ENCODE peak calls at places on chromosomes 11 and 22, in six cellular contexts. One of them, this sample, is unnamed.

GRCh38 chr22:37690901-37691504 is 4.9 kb downstream of the NOL12 start:
- DNase-seq in prostate gland: peak
- DNase-seq in stimulated activated CD8-positive, alpha-beta memory T cell treated with anti-CD3 and anti-CD28 coated beads, Interleukin-15, amount 100 ng/mL, for 48 hours: no peak
- DNase-seq in activated T-cell treated with anti-CD3 and anti-CD28 coated beads, Interleukin-2, amount 50 U/mL, for 48 hours: no peak
- DNase-seq in activated CD4-positive, alpha-beta T cell treated with anti-CD3 and anti-CD28 coated beads, Interleukin-2, amount 10 ng/mL, durations not matched to agents 7 days and 5 days: no peak
- DNase-seq in stimulated activated CD4-positive, alpha-beta T cell treated with anti-CD3 and anti-CD28 coated beads, TNF-alpha, amount 100 ng/mL, for 24 hours: no peak
- DNase-seq in this sample: no peak

GRCh38 chr11:133163463-133164419 is 368.6 kb downstream of the OPCML start:
- DNase-seq in stimulated activated CD8-positive, alpha-beta memory T cell treated with anti-CD3 and anti-CD28 coated beads, Interleukin-15, amount 100 ng/mL, for 48 hours: no peak
- DNase-seq in activated T-cell treated with anti-CD3 and anti-CD28 coated beads, Interleukin-2, amount 50 U/mL, for 48 hours: no peak
- DNase-seq in activated CD4-positive, alpha-beta T cell treated with anti-CD3 and anti-CD28 coated beads, Interleukin-2, amount 10 ng/mL, durations not matched to agents 7 days and 5 days: peak
- DNase-seq in stimulated activated CD4-positive, alpha-beta T cell treated with anti-CD3 and anti-CD28 coated beads, TNF-alpha, amount 100 ng/mL, for 24 hours: no peak
- DNase-seq in prostate gland: peak
- DNase-seq in this sample: no peak

GRCh38 chr11:33125025-33125424 is 36.3 kb downstream of the CSTF3 start:
- DNase-seq in stimulated activated CD4-positive, alpha-beta T cell treated with anti-CD3 and anti-CD28 coated beads, TNF-alpha, amount 100 ng/mL, for 24 hours: no peak
- DNase-seq in stimulated activated CD8-positive, alpha-beta memory T cell treated with anti-CD3 and anti-CD28 coated beads, Interleukin-15, amount 100 ng/mL, for 48 hours: no peak
- DNase-seq in prostate gland: no peak
- DNase-seq in activated CD4-positive, alpha-beta T cell treated with anti-CD3 and anti-CD28 coated beads, Interleukin-2, amount 10 ng/mL, durations not matched to agents 7 days and 5 days: no peak
- DNase-seq in activated T-cell treated with anti-CD3 and anti-CD28 coated beads, Interleukin-2, amount 50 U/mL, for 48 hours: no peak
- DNase-seq in this sample: no peak

GRCh38 chr22:37804886-37805857 is 2.6 kb upstream of the GCAT start:
- DNase-seq in stimulated activated CD4-positive, alpha-beta T cell treated with anti-CD3 and anti-CD28 coated beads, TNF-alpha, amount 100 ng/mL, for 24 hours: peak
- DNase-seq in prostate gland: peak
- DNase-seq in activated CD4-positive, alpha-beta T cell treated with anti-CD3 and anti-CD28 coated beads, Interleukin-2, amount 10 ng/mL, durations not matched to agents 7 days and 5 days: peak
- DNase-seq in activated T-cell treated with anti-CD3 and anti-CD28 coated beads, Interleukin-2, amount 50 U/mL, for 48 hours: peak
- DNase-seq in stimulated activated CD8-positive, alpha-beta memory T cell treated with anti-CD3 and anti-CD28 coated beads, Interleukin-15, amount 100 ng/mL, for 48 hours: peak
- DNase-seq in this sample: peak

GRCh38 chr11:110479445-110480101 is 49.8 kb downstream of the FDX1 start:
- DNase-seq in prostate gland: no peak
- DNase-seq in activated T-cell treated with anti-CD3 and anti-CD28 coated beads, Interleukin-2, amount 50 U/mL, for 48 hours: no peak
- DNase-seq in activated CD4-positive, alpha-beta T cell treated with anti-CD3 and anti-CD28 coated beads, Interleukin-2, amount 10 ng/mL, durations not matched to agents 7 days and 5 days: no peak
- DNase-seq in stimulated activated CD4-positive, alpha-beta T cell treated with anti-CD3 and anti-CD28 coated beads, TNF-alpha, amount 100 ng/mL, for 24 hours: no peak
- DNase-seq in stimulated activated CD8-positive, alpha-beta memory T cell treated with anti-CD3 and anti-CD28 coated beads, Interleukin-15, amount 100 ng/mL, for 48 hours: no peak
- DNase-seq in this sample: no peak

GRCh38 chr11:36054628-36055027 is 110.8 kb downstream of the LDLRAD3 start:
- DNase-seq in stimulated activated CD4-positive, alpha-beta T cell treated with anti-CD3 and anti-CD28 coated beads, TNF-alpha, amount 100 ng/mL, for 24 hours: no peak
- DNase-seq in prostate gland: no peak
- DNase-seq in stimulated activated CD8-positive, alpha-beta memory T cell treated with anti-CD3 and anti-CD28 coated beads, Interleukin-15, amount 100 ng/mL, for 48 hours: no peak
- DNase-seq in activated T-cell treated with anti-CD3 and anti-CD28 coated beads, Interleukin-2, amount 50 U/mL, for 48 hours: no peak
- DNase-seq in activated CD4-positive, alpha-beta T cell treated with anti-CD3 and anti-CD28 coated beads, Interleukin-2, amount 10 ng/mL, durations not matched to agents 7 days and 5 days: no peak
- DNase-seq in this sample: no peak

GRCh38 chr22:44550666-44551491 is 52.8 kb upstream of the RTL6 start:
- DNase-seq in prostate gland: peak
- DNase-seq in activated CD4-positive, alpha-beta T cell treated with anti-CD3 and anti-CD28 coated beads, Interleukin-2, amount 10 ng/mL, durations not matched to agents 7 days and 5 days: no peak
- DNase-seq in stimulated activated CD8-positive, alpha-beta memory T cell treated with anti-CD3 and anti-CD28 coated beads, Interleukin-15, amount 100 ng/mL, for 48 hours: peak
- DNase-seq in activated T-cell treated with anti-CD3 and anti-CD28 coated beads, Interleukin-2, amount 50 U/mL, for 48 hours: no peak
- DNase-seq in stimulated activated CD4-positive, alpha-beta T cell treated with anti-CD3 and anti-CD28 coated beads, TNF-alpha, amount 100 ng/mL, for 24 hours: peak
- DNase-seq in this sample: no peak

GRCh38 chr11:130115218-130115617 is 44.4 kb upstream of the ST14 start:
- DNase-seq in prostate gland: no peak
- DNase-seq in activated CD4-positive, alpha-beta T cell treated with anti-CD3 and anti-CD28 coated beads, Interleukin-2, amount 10 ng/mL, durations not matched to agents 7 days and 5 days: no peak
- DNase-seq in activated T-cell treated with anti-CD3 and anti-CD28 coated beads, Interleukin-2, amount 50 U/mL, for 48 hours: no peak
- DNase-seq in stimulated activated CD4-positive, alpha-beta T cell treated with anti-CD3 and anti-CD28 coated beads, TNF-alpha, amount 100 ng/mL, for 24 hours: no peak
- DNase-seq in stimulated activated CD8-positive, alpha-beta memory T cell treated with anti-CD3 and anti-CD28 coated beads, Interleukin-15, amount 100 ng/mL, for 48 hours: no peak
- DNase-seq in this sample: no peak

GRCh38 chr22:42770448-42770726 is 49.7 kb upstream of the A4GALT start:
- DNase-seq in stimulated activated CD4-positive, alpha-beta T cell treated with anti-CD3 and anti-CD28 coated beads, TNF-alpha, amount 100 ng/mL, for 24 hours: no peak
- DNase-seq in stimulated activated CD8-positive, alpha-beta memory T cell treated with anti-CD3 and anti-CD28 coated beads, Interleukin-15, amount 100 ng/mL, for 48 hours: no peak
- DNase-seq in activated T-cell treated with anti-CD3 and anti-CD28 coated beads, Interleukin-2, amount 50 U/mL, for 48 hours: no peak
- DNase-seq in prostate gland: no peak
- DNase-seq in activated CD4-positive, alpha-beta T cell treated with anti-CD3 and anti-CD28 coated beads, Interleukin-2, amount 10 ng/mL, durations not matched to agents 7 days and 5 days: no peak
- DNase-seq in this sample: no peak

GRCh38 chr11:96481204-96481603 is 91.4 kb downstream of the JRKL start:
- DNase-seq in activated T-cell treated with anti-CD3 and anti-CD28 coated beads, Interleukin-2, amount 50 U/mL, for 48 hours: no peak
- DNase-seq in activated CD4-positive, alpha-beta T cell treated with anti-CD3 and anti-CD28 coated beads, Interleukin-2, amount 10 ng/mL, durations not matched to agents 7 days and 5 days: no peak
- DNase-seq in prostate gland: no peak
- DNase-seq in stimulated activated CD4-positive, alpha-beta T cell treated with anti-CD3 and anti-CD28 coated beads, TNF-alpha, amount 100 ng/mL, for 24 hours: no peak
- DNase-seq in stimulated activated CD8-positive, alpha-beta memory T cell treated with anti-CD3 and anti-CD28 coated beads, Interleukin-15, amount 100 ng/mL, for 48 hours: no peak
- DNase-seq in this sample: no peak

GRCh38 chr11:75867778-75868374 is 52.9 kb downstream of the UVRAG start:
- DNase-seq in activated T-cell treated with anti-CD3 and anti-CD28 coated beads, Interleukin-2, amount 50 U/mL, for 48 hours: no peak
- DNase-seq in stimulated activated CD4-positive, alpha-beta T cell treated with anti-CD3 and anti-CD28 coated beads, TNF-alpha, amount 100 ng/mL, for 24 hours: no peak
- DNase-seq in prostate gland: peak
- DNase-seq in stimulated activated CD8-positive, alpha-beta memory T cell treated with anti-CD3 and anti-CD28 coated beads, Interleukin-15, amount 100 ng/mL, for 48 hours: no peak
- DNase-seq in activated CD4-positive, alpha-beta T cell treated with anti-CD3 and anti-CD28 coated beads, Interleukin-2, amount 10 ng/mL, durations not matched to agents 7 days and 5 days: peak
- DNase-seq in this sample: peak

GRCh38 chr22:49497266-49497665 is 330.4 kb downstream of the BRD1 start:
- DNase-seq in stimulated activated CD4-positive, alpha-beta T cell treated with anti-CD3 and anti-CD28 coated beads, TNF-alpha, amount 100 ng/mL, for 24 hours: no peak
- DNase-seq in activated T-cell treated with anti-CD3 and anti-CD28 coated beads, Interleukin-2, amount 50 U/mL, for 48 hours: no peak
- DNase-seq in stimulated activated CD8-positive, alpha-beta memory T cell treated with anti-CD3 and anti-CD28 coated beads, Interleukin-15, amount 100 ng/mL, for 48 hours: no peak
- DNase-seq in activated CD4-positive, alpha-beta T cell treated with anti-CD3 and anti-CD28 coated beads, Interleukin-2, amount 10 ng/mL, durations not matched to agents 7 days and 5 days: no peak
- DNase-seq in prostate gland: no peak
- DNase-seq in this sample: no peak

GRCh38 chr11:47132981-47133380 is 43.7 kb downstream of the ARFGAP2 start:
- DNase-seq in prostate gland: no peak
- DNase-seq in activated T-cell treated with anti-CD3 and anti-CD28 coated beads, Interleukin-2, amount 50 U/mL, for 48 hours: no peak
- DNase-seq in activated CD4-positive, alpha-beta T cell treated with anti-CD3 and anti-CD28 coated beads, Interleukin-2, amount 10 ng/mL, durations not matched to agents 7 days and 5 days: no peak
- DNase-seq in stimulated activated CD8-positive, alpha-beta memory T cell treated with anti-CD3 and anti-CD28 coated beads, Interleukin-15, amount 100 ng/mL, for 48 hours: no peak
- DNase-seq in stimulated activated CD4-positive, alpha-beta T cell treated with anti-CD3 and anti-CD28 coated beads, TNF-alpha, amount 100 ng/mL, for 24 hours: no peak
- DNase-seq in this sample: no peak

GRCh38 chr11:74710291-74710938 is 20.8 kb downstream of the CHRDL2 start:
- DNase-seq in activated CD4-positive, alpha-beta T cell treated with anti-CD3 and anti-CD28 coated beads, Interleukin-2, amount 10 ng/mL, durations not matched to agents 7 days and 5 days: no peak
- DNase-seq in stimulated activated CD4-positive, alpha-beta T cell treated with anti-CD3 and anti-CD28 coated beads, TNF-alpha, amount 100 ng/mL, for 24 hours: no peak
- DNase-seq in activated T-cell treated with anti-CD3 and anti-CD28 coated beads, Interleukin-2, amount 50 U/mL, for 48 hours: no peak
- DNase-seq in prostate gland: no peak
- DNase-seq in stimulated activated CD8-positive, alpha-beta memory T cell treated with anti-CD3 and anti-CD28 coated beads, Interleukin-15, amount 100 ng/mL, for 48 hours: no peak
- DNase-seq in this sample: no peak

GRCh38 chr11:111798279-111798678 is 32.1 kb upstream of the PPP2R1B start:
- DNase-seq in prostate gland: no peak
- DNase-seq in activated CD4-positive, alpha-beta T cell treated with anti-CD3 and anti-CD28 coated beads, Interleukin-2, amount 10 ng/mL, durations not matched to agents 7 days and 5 days: no peak
- DNase-seq in activated T-cell treated with anti-CD3 and anti-CD28 coated beads, Interleukin-2, amount 50 U/mL, for 48 hours: no peak
- DNase-seq in stimulated activated CD8-positive, alpha-beta memory T cell treated with anti-CD3 and anti-CD28 coated beads, Interleukin-15, amount 100 ng/mL, for 48 hours: no peak
- DNase-seq in stimulated activated CD4-positive, alpha-beta T cell treated with anti-CD3 and anti-CD28 coated beads, TNF-alpha, amount 100 ng/mL, for 24 hours: no peak
- DNase-seq in this sample: no peak

GRCh38 chr22:49470741-49471134 is 356.9 kb downstream of the BRD1 start:
- DNase-seq in prostate gland: no peak
- DNase-seq in stimulated activated CD8-positive, alpha-beta memory T cell treated with anti-CD3 and anti-CD28 coated beads, Interleukin-15, amount 100 ng/mL, for 48 hours: no peak
- DNase-seq in activated T-cell treated with anti-CD3 and anti-CD28 coated beads, Interleukin-2, amount 50 U/mL, for 48 hours: no peak
- DNase-seq in activated CD4-positive, alpha-beta T cell treated with anti-CD3 and anti-CD28 coated beads, Interleukin-2, amount 10 ng/mL, durations not matched to agents 7 days and 5 days: no peak
- DNase-seq in stimulated activated CD4-positive, alpha-beta T cell treated with anti-CD3 and anti-CD28 coated beads, TNF-alpha, amount 100 ng/mL, for 24 hours: no peak
- DNase-seq in this sample: no peak

GRCh38 chr11:71446942-71447688 is 1.1 kb downstream of the DHCR7 start:
- DNase-seq in stimulated activated CD4-positive, alpha-beta T cell treated with anti-CD3 and anti-CD28 coated beads, TNF-alpha, amount 100 ng/mL, for 24 hours: no peak
- DNase-seq in activated CD4-positive, alpha-beta T cell treated with anti-CD3 and anti-CD28 coated beads, Interleukin-2, amount 10 ng/mL, durations not matched to agents 7 days and 5 days: no peak
- DNase-seq in stimulated activated CD8-positive, alpha-beta memory T cell treated with anti-CD3 and anti-CD28 coated beads, Interleukin-15, amount 100 ng/mL, for 48 hours: no peak
- DNase-seq in activated T-cell treated with anti-CD3 and anti-CD28 coated beads, Interleukin-2, amount 50 U/mL, for 48 hours: no peak
- DNase-seq in prostate gland: peak
- DNase-seq in this sample: no peak

GRCh38 chr22:25137577-25138525 is 61.8 kb upstream of the CRYBB3 start:
- DNase-seq in prostate gland: peak
- DNase-seq in stimulated activated CD8-positive, alpha-beta memory T cell treated with anti-CD3 and anti-CD28 coated beads, Interleukin-15, amount 100 ng/mL, for 48 hours: no peak
- DNase-seq in stimulated activated CD4-positive, alpha-beta T cell treated with anti-CD3 and anti-CD28 coated beads, TNF-alpha, amount 100 ng/mL, for 24 hours: no peak
- DNase-seq in activated T-cell treated with anti-CD3 and anti-CD28 coated beads, Interleukin-2, amount 50 U/mL, for 48 hours: no peak
- DNase-seq in activated CD4-positive, alpha-beta T cell treated with anti-CD3 and anti-CD28 coated beads, Interleukin-2, amount 10 ng/mL, durations not matched to agents 7 days and 5 days: no peak
- DNase-seq in this sample: no peak

GRCh38 chr11:19929655-19930054 is 217.0 kb downstream of the NAV2 start:
- DNase-seq in stimulated activated CD8-positive, alpha-beta memory T cell treated with anti-CD3 and anti-CD28 coated beads, Interleukin-15, amount 100 ng/mL, for 48 hours: no peak
- DNase-seq in prostate gland: no peak
- DNase-seq in stimulated activated CD4-positive, alpha-beta T cell treated with anti-CD3 and anti-CD28 coated beads, TNF-alpha, amount 100 ng/mL, for 24 hours: no peak
- DNase-seq in activated T-cell treated with anti-CD3 and anti-CD28 coated beads, Interleukin-2, amount 50 U/mL, for 48 hours: no peak
- DNase-seq in activated CD4-positive, alpha-beta T cell treated with anti-CD3 and anti-CD28 coated beads, Interleukin-2, amount 10 ng/mL, durations not matched to agents 7 days and 5 days: no peak
- DNase-seq in this sample: no peak

GRCh38 chr11:70637949-70638598 is 239.7 kb downstream of the CTTN start:
- DNase-seq in stimulated activated CD8-positive, alpha-beta memory T cell treated with anti-CD3 and anti-CD28 coated beads, Interleukin-15, amount 100 ng/mL, for 48 hours: no peak
- DNase-seq in prostate gland: no peak
- DNase-seq in activated CD4-positive, alpha-beta T cell treated with anti-CD3 and anti-CD28 coated beads, Interleukin-2, amount 10 ng/mL, durations not matched to agents 7 days and 5 days: no peak
- DNase-seq in stimulated activated CD4-positive, alpha-beta T cell treated with anti-CD3 and anti-CD28 coated beads, TNF-alpha, amount 100 ng/mL, for 24 hours: no peak
- DNase-seq in activated T-cell treated with anti-CD3 and anti-CD28 coated beads, Interleukin-2, amount 50 U/mL, for 48 hours: no peak
- DNase-seq in this sample: no peak

GRCh38 chr11:119377961-119378667 is 3.4 kb downstream of the USP2 start:
- DNase-seq in prostate gland: no peak
- DNase-seq in activated T-cell treated with anti-CD3 and anti-CD28 coated beads, Interleukin-2, amount 50 U/mL, for 48 hours: no peak
- DNase-seq in activated CD4-positive, alpha-beta T cell treated with anti-CD3 and anti-CD28 coated beads, Interleukin-2, amount 10 ng/mL, durations not matched to agents 7 days and 5 days: no peak
- DNase-seq in stimulated activated CD4-positive, alpha-beta T cell treated with anti-CD3 and anti-CD28 coated beads, TNF-alpha, amount 100 ng/mL, for 24 hours: no peak
- DNase-seq in stimulated activated CD8-positive, alpha-beta memory T cell treated with anti-CD3 and anti-CD28 coated beads, Interleukin-15, amount 100 ng/mL, for 48 hours: no peak
- DNase-seq in this sample: no peak

GRCh38 chr11:112277029-112277428 is 16.4 kb upstream of the PLET1 start:
- DNase-seq in activated CD4-positive, alpha-beta T cell treated with anti-CD3 and anti-CD28 coated beads, Interleukin-2, amount 10 ng/mL, durations not matched to agents 7 days and 5 days: no peak
- DNase-seq in prostate gland: no peak
- DNase-seq in stimulated activated CD4-positive, alpha-beta T cell treated with anti-CD3 and anti-CD28 coated beads, TNF-alpha, amount 100 ng/mL, for 24 hours: no peak
- DNase-seq in stimulated activated CD8-positive, alpha-beta memory T cell treated with anti-CD3 and anti-CD28 coated beads, Interleukin-15, amount 100 ng/mL, for 48 hours: no peak
- DNase-seq in activated T-cell treated with anti-CD3 and anti-CD28 coated beads, Interleukin-2, amount 50 U/mL, for 48 hours: no peak
- DNase-seq in this sample: no peak

GRCh38 chr11:95512177-95512576 is 277.4 kb downstream of the FAM76B start:
- DNase-seq in stimulated activated CD8-positive, alpha-beta memory T cell treated with anti-CD3 and anti-CD28 coated beads, Interleukin-15, amount 100 ng/mL, for 48 hours: no peak
- DNase-seq in activated T-cell treated with anti-CD3 and anti-CD28 coated beads, Interleukin-2, amount 50 U/mL, for 48 hours: no peak
- DNase-seq in stimulated activated CD4-positive, alpha-beta T cell treated with anti-CD3 and anti-CD28 coated beads, TNF-alpha, amount 100 ng/mL, for 24 hours: no peak
- DNase-seq in activated CD4-positive, alpha-beta T cell treated with anti-CD3 and anti-CD28 coated beads, Interleukin-2, amount 10 ng/mL, durations not matched to agents 7 days and 5 days: no peak
- DNase-seq in prostate gland: peak
- DNase-seq in this sample: no peak

GRCh38 chr11:19506803-19507466 is 205.7 kb upstream of the NAV2 start:
- DNase-seq in stimulated activated CD4-positive, alpha-beta T cell treated with anti-CD3 and anti-CD28 coated beads, TNF-alpha, amount 100 ng/mL, for 24 hours: no peak
- DNase-seq in activated CD4-positive, alpha-beta T cell treated with anti-CD3 and anti-CD28 coated beads, Interleukin-2, amount 10 ng/mL, durations not matched to agents 7 days and 5 days: no peak
- DNase-seq in stimulated activated CD8-positive, alpha-beta memory T cell treated with anti-CD3 and anti-CD28 coated beads, Interleukin-15, amount 100 ng/mL, for 48 hours: no peak
- DNase-seq in prostate gland: no peak
- DNase-seq in activated T-cell treated with anti-CD3 and anti-CD28 coated beads, Interleukin-2, amount 50 U/mL, for 48 hours: no peak
- DNase-seq in this sample: no peak

GRCh38 chr11:35139883-35140282 is 912 bp downstream of the CD44 start:
- DNase-seq in stimulated activated CD4-positive, alpha-beta T cell treated with anti-CD3 and anti-CD28 coated beads, TNF-alpha, amount 100 ng/mL, for 24 hours: no peak
- DNase-seq in activated T-cell treated with anti-CD3 and anti-CD28 coated beads, Interleukin-2, amount 50 U/mL, for 48 hours: no peak
- DNase-seq in prostate gland: peak
- DNase-seq in activated CD4-positive, alpha-beta T cell treated with anti-CD3 and anti-CD28 coated beads, Interleukin-2, amount 10 ng/mL, durations not matched to agents 7 days and 5 days: no peak
- DNase-seq in stimulated activated CD8-positive, alpha-beta memory T cell treated with anti-CD3 and anti-CD28 coated beads, Interleukin-15, amount 100 ng/mL, for 48 hours: no peak
- DNase-seq in this sample: no peak

This sample was measured in T-helper 9 cell.